ENCODE peak calls at places on chromosomes 4 and X, in four cellular contexts. O is right lobe of liver, V is heart left ventricle, H is IMR-90. R is an unnamed sample.

GRCh38 chrX:22395372-22395771 is 122.7 kb downstream of the CBLL2 start:
- DNase-seq in O (no peak), V (no peak), H (peak), R (no peak)

GRCh38 chr4:142559986-142560385 is 286.1 kb downstream of the INPP4B start:
- DNase-seq in O (no peak), V (no peak), H (no peak), R (no peak)

GRCh38 chr4:82899339-82899738 is 1.2 kb upstream of the THAP9 start:
- DNase-seq in O (no peak), V (no peak), H (no peak), R (no peak)

GRCh38 chr4:64643841-64644240 is 234.6 kb upstream of the TECRL start:
- DNase-seq in O (no peak), V (no peak), H (no peak), R (no peak)

GRCh38 chr4:48093949-48094550 is 40.0 kb downstream of the TXK start:
- DNase-seq in O (no peak), V (no peak), H (peak), R (no peak)

GRCh38 chr4:103074598-103075434 is 1.7 kb downstream of the SLC9B2 start:
- DNase-seq in O (no peak), V (no peak), H (peak), R (no peak)

GRCh38 chr4:2535386-2536192 is 858 bp upstream of the FAM193A start:
- DNase-seq in O (peak), V (peak), H (peak), R (peak)

GRCh38 chr4:20773144-20773997 is 73.1 kb downstream of the PACRGL start:
- DNase-seq in O (no peak), V (peak), H (peak), R (no peak)

GRCh38 chrX:8755116-8755515 is 23.2 kb upstream of the ANOS1 start:
- DNase-seq in O (no peak), V (no peak), H (no peak), R (no peak)

GRCh38 chrX:111869639-111870034 is 6.3 kb upstream of the TRPC5OS start:
- DNase-seq in O (no peak), V (no peak), H (peak), R (no peak)

GRCh38 chr4:156496797-156497196 is 474.8 kb downstream of the PDGFC start:
- DNase-seq in O (no peak), V (no peak), H (peak), R (no peak)

GRCh38 chr4:81516241-81516640 is 44.5 kb upstream of the RASGEF1B start:
- DNase-seq in O (no peak), V (no peak), H (no peak), R (no peak)

GRCh38 chr4:26355392-26356052 is 34.7 kb downstream of the RBPJ start:
- DNase-seq in O (no peak), V (no peak), H (no peak), R (no peak)
- H3K4me3 ChIP-seq in O (no peak), V (no peak), H (no peak), R (no peak)

GRCh38 chrX:149504226-149504914 is 736 bp downstream of the IDS start:
- DNase-seq in O (no peak), V (no peak), H (no peak), R (no peak)

GRCh38 chrX:149505671-149506070 is 565 bp upstream of the IDS start:
- DNase-seq in O (no peak), V (no peak), H (no peak), R (no peak)

GRCh38 chrX:149508467-149508866 is 3.4 kb upstream of the IDS start:
- DNase-seq in O (no peak), V (no peak), H (no peak), R (no peak)

GRCh38 chrX:149506349-149506748 is 1.2 kb upstream of the IDS start:
- DNase-seq in O (no peak), V (no peak), H (no peak), R (no peak)

DNA sequence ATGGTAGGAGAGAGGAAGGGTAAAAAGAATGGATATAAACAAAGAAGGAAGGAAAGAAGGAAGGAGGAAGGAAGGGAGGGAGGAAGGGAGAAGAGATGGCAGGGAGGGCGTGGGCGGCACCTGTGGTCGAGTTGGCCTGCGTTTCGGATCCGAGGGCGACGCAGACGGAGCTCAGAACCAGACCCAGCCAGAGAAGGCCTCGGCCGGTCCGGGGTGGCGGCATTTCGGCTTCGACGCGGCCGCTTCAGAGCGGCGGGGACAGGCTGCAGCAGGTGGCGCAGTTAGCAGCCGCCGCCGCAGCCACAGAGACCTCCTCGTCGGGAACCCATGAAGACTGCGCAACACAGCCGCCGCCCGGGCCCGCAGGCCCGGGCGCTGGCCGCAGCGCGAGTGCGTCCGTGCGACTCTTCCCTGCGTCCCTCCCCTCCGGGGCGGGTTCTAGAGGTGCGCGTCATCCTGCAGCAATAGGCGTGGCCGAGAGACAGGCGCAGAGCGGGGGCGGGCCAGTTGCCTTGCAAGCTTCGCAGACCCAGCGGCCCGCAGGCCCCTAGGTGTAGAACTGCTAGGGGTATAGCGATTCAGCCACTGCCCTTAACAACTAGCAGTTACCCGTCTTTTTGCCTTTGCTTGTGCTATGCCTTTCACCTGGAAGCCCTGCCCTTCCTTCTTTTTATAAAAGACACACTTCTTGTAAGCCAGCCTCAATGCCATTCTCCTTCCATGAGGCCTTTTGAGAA is at the start of gene IDS:
- DNase-seq in O (peak), V (peak), H (peak), R (peak)
- TF ChIP-seq CTCF in O (no peak), V (no peak), H (no peak), R (no peak)

DNA sequence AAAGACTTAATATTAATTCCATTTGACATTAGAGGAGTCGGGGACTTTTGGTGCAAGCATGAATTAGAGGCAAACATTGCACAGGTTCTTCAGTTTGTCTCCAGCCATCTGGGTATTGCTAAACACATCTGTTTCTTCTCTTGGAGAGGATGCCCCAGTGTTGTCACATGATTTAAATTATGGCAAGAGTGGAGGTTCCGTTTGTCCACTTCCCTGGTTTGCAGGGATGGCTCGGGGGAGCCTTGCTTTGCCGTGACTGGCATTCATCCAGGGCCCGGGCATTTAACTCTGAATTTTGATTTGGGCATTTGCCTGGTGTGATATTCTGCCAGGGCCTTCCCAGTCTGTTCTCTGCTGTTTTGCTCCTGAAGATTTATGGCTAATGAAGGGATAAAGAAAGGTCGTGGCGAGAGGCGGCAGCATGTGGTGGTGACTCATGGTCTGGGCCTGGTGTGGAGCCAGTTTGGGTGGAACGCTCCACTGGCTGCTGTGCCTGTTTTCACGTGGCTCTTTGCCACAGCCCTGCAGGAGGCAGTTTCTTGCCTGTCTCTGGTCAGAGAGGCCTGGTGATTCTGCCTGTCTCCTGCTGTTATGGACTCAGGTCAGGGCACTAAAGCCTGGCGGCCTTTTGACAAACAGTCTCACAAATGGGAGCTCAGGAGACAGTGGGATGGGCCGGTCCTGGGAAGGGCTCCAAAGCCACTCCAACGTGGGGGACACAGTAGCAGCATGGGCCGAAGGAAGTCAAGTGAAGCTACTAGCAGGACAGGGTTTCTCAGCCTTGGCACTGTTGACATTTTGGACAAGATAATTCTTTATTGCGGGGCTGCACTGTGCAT is 99.4 kb upstream of the PGRMC2 start:
- DNase-seq in O (peak), V (peak), H (peak), R (peak)
- TF ChIP-seq POLR2A in O (no peak), V (no peak), H (peak), R (no peak)

GRCh38 chrX:57906790-57907189 is 3.5 kb downstream of the ZXDA start:
- DNase-seq in O (no peak), V (no peak), H (peak), R (no peak)
- H3K4me3 ChIP-seq in O (no peak), V (peak), H (no peak), R (no peak)

DNA sequence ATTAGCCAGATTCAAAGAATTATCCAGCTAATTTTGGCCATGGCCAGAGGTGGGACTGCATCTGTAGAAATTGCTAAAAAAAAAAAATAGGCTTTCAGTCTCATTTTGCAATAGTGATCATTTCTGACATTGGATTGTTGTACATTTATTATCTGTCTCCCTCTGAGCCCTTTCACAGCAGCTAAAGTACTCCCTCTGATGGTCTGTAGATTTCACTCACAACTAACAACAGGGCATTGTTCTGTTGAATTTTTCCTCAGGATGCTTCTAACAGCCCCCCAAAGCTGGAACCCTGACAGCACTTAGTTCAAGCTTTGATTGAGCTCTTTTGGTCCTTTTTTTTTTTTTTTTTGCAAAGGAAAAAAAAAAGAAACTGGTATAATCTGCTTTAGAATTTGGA is 406.6 kb downstream of the SMARCA1 start:
- DNase-seq in O (no peak), V (no peak), H (no peak), R (no peak)
- TF ChIP-seq CTCF in O (no peak), V (no peak), H (no peak), R (no peak)

DNA sequence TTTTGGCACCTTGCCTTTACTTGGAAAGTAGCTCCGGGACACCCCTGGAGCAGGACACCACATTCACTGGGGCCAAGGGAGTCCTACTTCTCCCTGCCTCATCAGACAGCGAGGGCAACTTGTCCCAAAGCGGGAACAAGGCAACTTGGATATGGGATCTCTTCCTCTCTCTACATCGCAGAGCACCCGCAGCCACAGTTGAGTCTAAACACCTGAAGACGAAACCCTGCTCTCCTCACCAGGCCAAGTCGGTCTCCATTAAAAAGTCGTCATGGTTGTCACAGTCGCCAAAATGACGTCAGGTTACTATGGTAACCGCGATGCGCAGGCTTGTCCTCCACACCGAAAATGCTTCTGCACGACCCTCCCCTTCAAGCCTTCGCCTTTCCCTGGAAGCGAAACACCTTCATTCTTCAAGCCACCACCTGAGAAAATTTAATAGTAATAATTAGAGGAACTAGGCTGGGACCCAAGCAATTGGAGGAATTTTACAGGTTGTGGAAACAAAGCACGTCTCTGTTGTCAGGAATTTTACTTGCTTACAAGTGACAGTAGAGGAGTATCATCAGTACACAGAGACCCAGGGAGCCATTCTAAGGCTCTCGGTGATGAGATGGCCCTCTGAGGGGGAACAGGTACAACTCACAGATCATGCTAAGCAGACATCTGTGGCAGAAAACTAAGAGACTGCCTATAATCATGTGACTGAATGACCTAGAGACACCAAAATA is 30.5 kb upstream of the TCEAL4 start:
- DNase-seq in O (no peak), V (no peak), H (peak), R (no peak)
- TF ChIP-seq POLR2A in O (no peak), V (no peak), H (no peak), R (no peak)

GRCh38 chrX:83510466-83511181 is 2.5 kb downstream of the POU3F4 start:
- DNase-seq in O (no peak), V (no peak), H (no peak), R (no peak)

GRCh38 chrX:83511208-83511607 is 3.1 kb downstream of the POU3F4 start:
- DNase-seq in O (no peak), V (no peak), H (no peak), R (no peak)

GRCh38 chrX:83508526-83509245 is 596 bp downstream of the POU3F4 start:
- DNase-seq in O (no peak), V (no peak), H (no peak), R (no peak)

GRCh38 chrX:83509246-83509801 is 1.2 kb downstream of the POU3F4 start:
- DNase-seq in O (no peak), V (no peak), H (no peak), R (no peak)

GRCh38 chrX:83508006-83508405 is at the start of gene POU3F4:
- DNase-seq in O (no peak), V (no peak), H (no peak), R (no peak)
- H3K4me3 ChIP-seq in O (no peak), V (no peak), H (no peak), R (peak)

DNA sequence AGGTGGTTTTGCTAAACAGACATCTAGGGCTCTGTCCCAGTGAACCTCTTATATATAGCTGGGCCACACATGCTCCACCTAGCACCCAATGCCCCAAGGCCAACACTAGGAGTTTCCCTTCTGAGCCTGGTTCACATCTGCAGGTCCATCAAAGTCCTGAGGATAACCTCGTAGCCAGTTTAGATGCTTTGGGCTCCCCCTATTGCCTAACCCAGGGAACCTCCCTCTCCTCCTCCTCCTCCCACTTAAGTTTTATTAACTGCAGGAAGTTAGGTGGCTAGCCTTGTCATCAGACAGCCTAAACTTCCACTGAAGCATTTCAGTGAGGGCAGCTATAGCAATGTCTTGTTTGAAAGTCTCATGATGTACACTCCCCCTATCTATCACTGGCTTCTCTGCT is 88.0 kb downstream of the GUCY2F start:
- DNase-seq in O (no peak), V (no peak), H (no peak), R (no peak)
- TF ChIP-seq CTCF in O (no peak), V (no peak), H (no peak), R (no peak)

GRCh38 chr4:122533841-122534240 is 77.3 kb upstream of the IL2 start:
- DNase-seq in O (no peak), V (no peak), H (no peak), R (no peak)
- TF ChIP-seq POLR2A in O (no peak), V (no peak), H (no peak), R (no peak)

GRCh38 chr4:76611164-76611563 is 176.1 kb downstream of the SHROOM3 start:
- DNase-seq in O (no peak), V (no peak), H (peak), R (no peak)
- H3K4me3 ChIP-seq in O (no peak), V (no peak), H (peak), R (no peak)